ENCODE peak calls at places on chromosomes 13 and 19, in ten cellular contexts. One of them, this sample, is unnamed.

GRCh38 chr19:18304496-18305312 is 18.2 kb downstream of the LSM4 start:
- DNase-seq in spleen: peak
- DNase-seq in prostate gland: no peak
- DNase-seq in GM12892: peak
- DNase-seq in stomach: peak
- DNase-seq in HepG2: peak
- DNase-seq in sigmoid colon: peak
- DNase-seq in breast epithelium: peak
- DNase-seq in GM12878: no peak
- DNase-seq in H1: no peak
- DNase-seq in this sample: peak

GRCh38 chr13:35988648-35989081 is 142.5 kb downstream of the DCLK1 start:
- DNase-seq in breast epithelium: no peak
- DNase-seq in GM12878: no peak
- DNase-seq in HepG2: no peak
- DNase-seq in GM12892: no peak
- DNase-seq in prostate gland: no peak
- DNase-seq in stomach: no peak
- DNase-seq in sigmoid colon: no peak
- DNase-seq in H1: peak
- DNase-seq in spleen: no peak
- DNase-seq in this sample: no peak

GRCh38 chr19:57227461-57227860 is 3.4 kb upstream of the AURKC start:
- DNase-seq in sigmoid colon: no peak
- DNase-seq in H1: no peak
- DNase-seq in prostate gland: no peak
- DNase-seq in stomach: no peak
- DNase-seq in GM12878: no peak
- DNase-seq in breast epithelium: no peak
- DNase-seq in HepG2: no peak
- DNase-seq in spleen: no peak
- DNase-seq in GM12892: no peak
- DNase-seq in this sample: no peak

GRCh38 chr19:1490020-1490310 is 185 bp downstream of the PCSK4 start:
- DNase-seq in H1: no peak
- DNase-seq in GM12878: no peak
- DNase-seq in spleen: no peak
- DNase-seq in breast epithelium: no peak
- DNase-seq in GM12892: no peak
- DNase-seq in stomach: no peak
- DNase-seq in sigmoid colon: no peak
- DNase-seq in HepG2: no peak
- DNase-seq in prostate gland: no peak
- DNase-seq in this sample: no peak

GRCh38 chr19:18419195-18419698 is at the start of gene SSBP4:
- DNase-seq in stomach: peak
- DNase-seq in GM12892: peak
- DNase-seq in prostate gland: peak
- DNase-seq in breast epithelium: no peak
- DNase-seq in sigmoid colon: no peak
- DNase-seq in GM12878: no peak
- DNase-seq in HepG2: peak
- DNase-seq in H1: peak
- DNase-seq in spleen: peak
- DNase-seq in this sample: peak

GRCh38 chr19:3682741-3683404 is 17.4 kb downstream of the PIP5K1C start:
- DNase-seq in H1: no peak
- DNase-seq in stomach: no peak
- DNase-seq in breast epithelium: no peak
- DNase-seq in sigmoid colon: no peak
- DNase-seq in GM12878: no peak
- DNase-seq in spleen: no peak
- DNase-seq in prostate gland: no peak
- DNase-seq in HepG2: no peak
- DNase-seq in GM12892: no peak
- DNase-seq in this sample: no peak

GRCh38 chr13:72561791-72562190 is 165.6 kb downstream of the MZT1 start:
- DNase-seq in GM12892: no peak
- DNase-seq in sigmoid colon: no peak
- DNase-seq in stomach: no peak
- DNase-seq in breast epithelium: no peak
- DNase-seq in H1: no peak
- DNase-seq in GM12878: no peak
- DNase-seq in prostate gland: no peak
- DNase-seq in spleen: no peak
- DNase-seq in HepG2: no peak
- DNase-seq in this sample: no peak

GRCh38 chr19:37654525-37654832 is 786 bp downstream of the ZFP30 start:
- DNase-seq in H1: no peak
- DNase-seq in spleen: no peak
- DNase-seq in GM12878: no peak
- DNase-seq in stomach: no peak
- DNase-seq in prostate gland: no peak
- DNase-seq in breast epithelium: no peak
- DNase-seq in GM12892: no peak
- DNase-seq in sigmoid colon: no peak
- DNase-seq in HepG2: no peak
- DNase-seq in this sample: no peak

GRCh38 chr13:112851107-112852046 is 117.6 kb upstream of the MCF2L start:
- DNase-seq in GM12878: no peak
- DNase-seq in HepG2: no peak
- DNase-seq in spleen: peak
- DNase-seq in GM12892: no peak
- DNase-seq in prostate gland: no peak
- DNase-seq in breast epithelium: no peak
- DNase-seq in H1: no peak
- DNase-seq in stomach: no peak
- DNase-seq in sigmoid colon: no peak
- DNase-seq in this sample: no peak

GRCh38 chr19:36837525-36837901 is 674 bp downstream of the ZNF790 start:
- DNase-seq in stomach: no peak
- DNase-seq in HepG2: peak
- DNase-seq in breast epithelium: no peak
- DNase-seq in GM12878: no peak
- DNase-seq in sigmoid colon: no peak
- DNase-seq in GM12892: no peak
- DNase-seq in prostate gland: no peak
- DNase-seq in spleen: no peak
- DNase-seq in H1: no peak
- DNase-seq in this sample: no peak

GRCh38 chr19:5269926-5270325 is 70.7 kb downstream of the PTPRS start:
- DNase-seq in sigmoid colon: no peak
- DNase-seq in spleen: no peak
- DNase-seq in H1: no peak
- DNase-seq in HepG2: no peak
- DNase-seq in prostate gland: no peak
- DNase-seq in stomach: no peak
- DNase-seq in breast epithelium: no peak
- DNase-seq in GM12878: no peak
- DNase-seq in GM12892: no peak
- DNase-seq in this sample: no peak

GRCh38 chr13:32538234-32538620 is 368 bp downstream of the N4BP2L2 start:
- DNase-seq in H1: peak
- DNase-seq in prostate gland: no peak
- DNase-seq in breast epithelium: peak
- DNase-seq in GM12878: no peak
- DNase-seq in spleen: peak
- DNase-seq in GM12892: peak
- DNase-seq in HepG2: peak
- DNase-seq in stomach: peak
- DNase-seq in sigmoid colon: peak
- DNase-seq in this sample: peak
- TF ChIP-seq POLR2AphosphoS5 in H1: no peak
- TF ChIP-seq POLR2AphosphoS5 in prostate gland: no peak
- TF ChIP-seq POLR2AphosphoS5 in breast epithelium: no peak
- TF ChIP-seq POLR2AphosphoS5 in GM12878: no peak
- TF ChIP-seq POLR2AphosphoS5 in spleen: no peak
- TF ChIP-seq POLR2AphosphoS5 in GM12892: no peak
- TF ChIP-seq POLR2AphosphoS5 in HepG2: no peak
- TF ChIP-seq POLR2AphosphoS5 in stomach: no peak
- TF ChIP-seq POLR2AphosphoS5 in sigmoid colon: no peak
- TF ChIP-seq POLR2AphosphoS5 in this sample: no peak

GRCh38 chr19:48738557-48739399 is 1.6 kb downstream of the RASIP1 start:
- DNase-seq in prostate gland: peak
- DNase-seq in spleen: peak
- DNase-seq in H1: peak
- DNase-seq in stomach: peak
- DNase-seq in GM12892: peak
- DNase-seq in sigmoid colon: peak
- DNase-seq in breast epithelium: peak
- DNase-seq in HepG2: peak
- DNase-seq in GM12878: peak
- DNase-seq in this sample: peak
- TF ChIP-seq POLR2A in prostate gland: peak
- TF ChIP-seq POLR2A in spleen: peak
- TF ChIP-seq POLR2A in H1: no peak
- TF ChIP-seq POLR2A in stomach: no peak
- TF ChIP-seq POLR2A in GM12892: no peak
- TF ChIP-seq POLR2A in sigmoid colon: no peak
- TF ChIP-seq POLR2A in breast epithelium: no peak
- TF ChIP-seq POLR2A in HepG2: peak
- TF ChIP-seq POLR2A in GM12878: no peak
- TF ChIP-seq POLR2A in this sample: no peak

DNA sequence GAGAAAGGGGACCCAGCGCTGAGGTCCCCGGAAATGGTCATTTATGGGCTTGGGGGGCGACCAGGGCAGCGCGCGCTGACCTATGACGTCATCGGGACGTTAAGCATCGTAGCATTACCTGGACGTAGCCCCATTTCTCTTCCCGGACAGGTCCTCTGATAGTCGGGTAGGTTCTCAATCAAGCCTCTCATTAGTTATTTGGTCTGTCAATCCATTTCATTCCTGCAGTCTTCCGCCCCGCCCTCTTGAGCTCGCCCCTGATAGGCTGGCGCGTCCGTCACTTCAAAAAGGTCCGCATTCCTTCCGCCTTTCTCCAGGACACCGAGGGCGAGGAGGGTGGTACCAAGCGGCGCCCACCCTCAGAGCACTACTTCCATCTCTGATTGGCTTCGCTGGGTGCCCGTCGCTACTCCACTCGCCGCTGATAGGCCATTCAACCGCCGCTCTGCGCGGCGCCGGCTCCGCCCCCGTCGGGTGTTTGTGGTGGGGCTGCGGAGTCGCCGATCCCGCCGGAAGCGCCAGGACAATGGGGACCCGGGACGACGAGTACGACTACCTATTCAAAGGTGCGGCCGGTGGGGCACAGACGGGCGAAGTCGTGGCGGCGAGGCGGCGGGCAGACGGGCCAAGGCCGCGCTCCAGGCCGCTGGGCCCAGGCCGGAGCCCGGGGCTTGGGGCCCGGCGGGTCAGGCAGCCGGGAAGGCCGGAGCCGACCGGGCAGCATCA is at the start of gene RAB11B:
- DNase-seq in breast epithelium: peak
- DNase-seq in GM12878: peak
- DNase-seq in sigmoid colon: peak
- DNase-seq in GM12892: peak
- DNase-seq in prostate gland: peak
- DNase-seq in HepG2: peak
- DNase-seq in stomach: peak
- DNase-seq in H1: peak
- DNase-seq in spleen: peak
- DNase-seq in this sample: peak
- TF ChIP-seq POLR2AphosphoS5 in breast epithelium: peak
- TF ChIP-seq POLR2AphosphoS5 in GM12878: peak
- TF ChIP-seq POLR2AphosphoS5 in sigmoid colon: peak
- TF ChIP-seq POLR2AphosphoS5 in GM12892: no peak
- TF ChIP-seq POLR2AphosphoS5 in prostate gland: peak
- TF ChIP-seq POLR2AphosphoS5 in HepG2: peak
- TF ChIP-seq POLR2AphosphoS5 in stomach: peak
- TF ChIP-seq POLR2AphosphoS5 in H1: peak
- TF ChIP-seq POLR2AphosphoS5 in spleen: peak
- TF ChIP-seq POLR2AphosphoS5 in this sample: no peak

GRCh38 chr19:46714523-46715106 is 2.3 kb downstream of the PRKD2 start:
- DNase-seq in spleen: no peak
- DNase-seq in breast epithelium: peak
- DNase-seq in GM12892: peak
- DNase-seq in GM12878: no peak
- DNase-seq in sigmoid colon: no peak
- DNase-seq in stomach: no peak
- DNase-seq in H1: peak
- DNase-seq in prostate gland: no peak
- DNase-seq in HepG2: no peak
- DNase-seq in this sample: peak

GRCh38 chr19:46716013-46716671 is 772 bp downstream of the PRKD2 start:
- DNase-seq in prostate gland: no peak
- DNase-seq in H1: peak
- DNase-seq in breast epithelium: no peak
- DNase-seq in sigmoid colon: peak
- DNase-seq in spleen: peak
- DNase-seq in GM12892: no peak
- DNase-seq in GM12878: no peak
- DNase-seq in HepG2: no peak
- DNase-seq in stomach: peak
- DNase-seq in this sample: no peak

GRCh38 chr19:46716672-46717033 is 261 bp downstream of the PRKD2 start:
- DNase-seq in GM12892: no peak
- DNase-seq in prostate gland: no peak
- DNase-seq in H1: no peak
- DNase-seq in GM12878: no peak
- DNase-seq in sigmoid colon: no peak
- DNase-seq in spleen: no peak
- DNase-seq in breast epithelium: no peak
- DNase-seq in HepG2: no peak
- DNase-seq in stomach: no peak
- DNase-seq in this sample: no peak

GRCh38 chr19:46715620-46716012 is 1.3 kb downstream of the PRKD2 start:
- DNase-seq in sigmoid colon: peak
- DNase-seq in GM12878: no peak
- DNase-seq in stomach: no peak
- DNase-seq in prostate gland: no peak
- DNase-seq in GM12892: no peak
- DNase-seq in H1: no peak
- DNase-seq in spleen: peak
- DNase-seq in breast epithelium: no peak
- DNase-seq in HepG2: no peak
- DNase-seq in this sample: no peak

DNA sequence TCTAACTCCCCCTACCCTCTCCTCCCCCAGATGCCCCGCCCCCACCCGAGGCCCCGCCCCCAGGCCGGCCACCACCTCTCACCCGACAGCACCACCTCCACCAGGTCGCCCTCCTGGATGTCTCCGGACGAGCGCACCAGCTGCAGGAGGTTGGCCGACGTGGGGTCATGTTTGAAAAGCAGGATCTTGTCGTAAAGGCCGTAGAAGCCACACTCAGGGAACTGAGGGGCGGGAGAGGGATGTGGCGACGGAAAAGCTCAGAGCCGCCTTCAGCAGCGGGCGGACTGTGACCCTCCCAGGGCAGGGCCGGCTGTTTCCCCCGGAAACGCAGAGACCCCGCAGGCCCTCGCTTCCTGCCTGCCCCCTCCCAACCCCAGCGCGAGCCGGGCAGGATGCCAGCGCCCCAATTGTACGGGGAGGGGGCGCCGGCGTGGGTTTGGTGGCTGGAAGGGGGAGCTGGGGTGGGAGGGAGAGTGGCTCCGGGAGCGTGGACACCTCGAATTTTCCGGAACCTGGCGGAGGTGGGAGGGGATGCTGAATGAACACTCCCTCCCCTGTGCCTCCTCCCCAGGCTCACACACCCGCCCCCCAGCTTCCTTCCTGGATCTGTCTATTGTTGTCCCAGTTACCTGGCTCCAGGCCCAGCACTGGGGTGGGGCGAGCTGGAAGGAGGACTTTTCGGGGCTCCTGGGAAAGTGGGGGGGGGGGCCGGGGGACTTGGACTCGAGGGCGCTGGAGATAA is 3.0 kb downstream of the PRKD2 start:
- DNase-seq in spleen: peak
- DNase-seq in sigmoid colon: peak
- DNase-seq in stomach: peak
- DNase-seq in GM12892: peak
- DNase-seq in GM12878: no peak
- DNase-seq in H1: peak
- DNase-seq in HepG2: peak
- DNase-seq in breast epithelium: peak
- DNase-seq in prostate gland: peak
- DNase-seq in this sample: peak
- TF ChIP-seq POLR2A in spleen: no peak
- TF ChIP-seq POLR2A in sigmoid colon: no peak
- TF ChIP-seq POLR2A in stomach: no peak
- TF ChIP-seq POLR2A in GM12892: peak
- TF ChIP-seq POLR2A in GM12878: peak
- TF ChIP-seq POLR2A in H1: no peak
- TF ChIP-seq POLR2A in HepG2: peak
- TF ChIP-seq POLR2A in breast epithelium: no peak
- TF ChIP-seq POLR2A in prostate gland: no peak
- TF ChIP-seq POLR2A in this sample: no peak

This sample was measured in GM12891.